ENCODE peak calls at places on chromosomes 11 and 22, in five cellular contexts. U is iPS DF 6.9, A is substantia nigra, O is SHP77 treated with DMSO at 0.1 percent for 48 hours, F is neuronal stem cell. I is an unnamed sample.

GRCh38 chr11:125413226-125413625 is 82.8 kb downstream of the FEZ1 start:
- DNase-seq in U (no peak), A (no peak), O (no peak), F (no peak), I (no peak)

GRCh38 chr22:41479671-41480396 is 10.9 kb downstream of the ACO2 start:
- DNase-seq in U (no peak), A (peak), O (no peak), F (peak), I (peak)

GRCh38 chr22:35072939-35073338 is 7.0 kb downstream of the ISX start:
- DNase-seq in U (no peak), A (no peak), O (no peak), F (no peak), I (no peak)

GRCh38 chr11:11620966-11621880 is 582 bp downstream of the GALNT18 start:
- DNase-seq in U (no peak), A (no peak), O (no peak), F (peak), I (peak)

GRCh38 chr22:46111645-46112306 is 38.5 kb upstream of the PPARA start:
- DNase-seq in U (no peak), A (peak), O (no peak), F (no peak), I (peak)

GRCh38 chr11:96337541-96338530 is 5.2 kb downstream of the MAML2 start:
- DNase-seq in U (no peak), A (no peak), O (no peak), F (no peak), I (no peak)

GRCh38 chr11:70799386-70799785 is 401.1 kb downstream of the CTTN start:
- DNase-seq in U (no peak), A (no peak), O (no peak), F (no peak), I (no peak)

GRCh38 chr22:23498811-23499798 is 81.0 kb downstream of the IGLL1 start:
- DNase-seq in U (no peak), A (no peak), O (no peak), F (no peak), I (no peak)

GRCh38 chr11:75346912-75347647 is 4.4 kb downstream of the ARRB1 start:
- DNase-seq in U (no peak), A (no peak), O (no peak), F (no peak), I (no peak)

GRCh38 chr11:86484164-86484794 is 109.6 kb downstream of the CCDC81 start:
- DNase-seq in U (no peak), A (no peak), O (no peak), F (no peak), I (no peak)

GRCh38 chr11:473975-474785 is 24.1 kb downstream of the PTDSS2 start:
- DNase-seq in U (no peak), A (no peak), O (no peak), F (no peak), I (no peak)

GRCh38 chr11:82701847-82702520 is 31.7 kb downstream of the FAM181B start:
- DNase-seq in U (no peak), A (no peak), O (no peak), F (peak), I (peak)